ENCODE peak calls at places on chromosomes 13 and 19, in nine cellular contexts. One of them, this sample, is unnamed.

GRCh38 chr13:59701261-59701660 is 462.5 kb downstream of the DIAPH3 start:
- DNase-seq in breast epithelium: no peak
- DNase-seq in heart left ventricle: no peak
- DNase-seq in tibial nerve: no peak
- DNase-seq in psoas muscle: no peak
- DNase-seq in tibial artery: no peak
- DNase-seq in GM23338: no peak
- DNase-seq in right lobe of liver: no peak
- DNase-seq in cardiac muscle cell: no peak
- DNase-seq in this sample: no peak

GRCh38 chr13:26503826-26504594 is 53.5 kb upstream of the WASF3 start:
- DNase-seq in right lobe of liver: no peak
- DNase-seq in cardiac muscle cell: no peak
- DNase-seq in tibial artery: no peak
- DNase-seq in heart left ventricle: no peak
- DNase-seq in breast epithelium: no peak
- DNase-seq in tibial nerve: no peak
- DNase-seq in psoas muscle: no peak
- DNase-seq in GM23338: no peak
- DNase-seq in this sample: no peak

GRCh38 chr13:94390881-94391280 is 88.6 kb downstream of the DCT start:
- DNase-seq in psoas muscle: no peak
- DNase-seq in GM23338: no peak
- DNase-seq in tibial artery: no peak
- DNase-seq in tibial nerve: no peak
- DNase-seq in cardiac muscle cell: peak; percentile 60
- DNase-seq in breast epithelium: no peak
- DNase-seq in heart left ventricle: no peak
- DNase-seq in right lobe of liver: no peak
- DNase-seq in this sample: no peak

GRCh38 chr19:33811736-33812387 is 15.2 kb downstream of the KCTD15 start:
- DNase-seq in tibial nerve: no peak
- DNase-seq in breast epithelium: no peak
- DNase-seq in right lobe of liver: no peak
- DNase-seq in cardiac muscle cell: no peak
- DNase-seq in heart left ventricle: no peak
- DNase-seq in psoas muscle: no peak
- DNase-seq in GM23338: no peak
- DNase-seq in tibial artery: no peak
- DNase-seq in this sample: peak; percentile 2

GRCh38 chr13:41004875-41005693 is 14.0 kb downstream of the ELF1 start:
- DNase-seq in psoas muscle: no peak
- DNase-seq in cardiac muscle cell: peak; percentile 35
- DNase-seq in tibial nerve: no peak
- DNase-seq in GM23338: no peak
- DNase-seq in heart left ventricle: no peak
- DNase-seq in right lobe of liver: no peak
- DNase-seq in tibial artery: no peak
- DNase-seq in breast epithelium: no peak
- DNase-seq in this sample: no peak

GRCh38 chr13:26914624-26915023 is 154.0 kb upstream of the GPR12 start:
- DNase-seq in breast epithelium: no peak
- DNase-seq in psoas muscle: no peak
- DNase-seq in GM23338: no peak
- DNase-seq in tibial artery: no peak
- DNase-seq in tibial nerve: no peak
- DNase-seq in cardiac muscle cell: peak; percentile 10
- DNase-seq in right lobe of liver: no peak
- DNase-seq in heart left ventricle: no peak
- DNase-seq in this sample: no peak

GRCh38 chr19:4657262-4657661 is 12.9 kb downstream of the MYDGF start:
- DNase-seq in cardiac muscle cell: no peak
- DNase-seq in heart left ventricle: no peak
- DNase-seq in tibial artery: no peak
- DNase-seq in psoas muscle: no peak
- DNase-seq in breast epithelium: no peak
- DNase-seq in right lobe of liver: no peak
- DNase-seq in tibial nerve: no peak
- DNase-seq in GM23338: no peak
- DNase-seq in this sample: no peak

GRCh38 chr19:50417138-50417849 is 1.4 kb upstream of the SPIB start:
- DNase-seq in GM23338: peak; percentile 30
- DNase-seq in right lobe of liver: no peak
- DNase-seq in psoas muscle: no peak
- DNase-seq in cardiac muscle cell: no peak
- DNase-seq in breast epithelium: no peak
- DNase-seq in tibial nerve: no peak
- DNase-seq in heart left ventricle: no peak
- DNase-seq in tibial artery: no peak
- DNase-seq in this sample: no peak

GRCh38 chr13:101623469-101624209 is 171.2 kb downstream of the ITGBL1 start:
- DNase-seq in GM23338: no peak
- DNase-seq in heart left ventricle: no peak
- DNase-seq in tibial artery: no peak
- DNase-seq in right lobe of liver: no peak
- DNase-seq in tibial nerve: no peak
- DNase-seq in breast epithelium: no peak
- DNase-seq in cardiac muscle cell: no peak
- DNase-seq in psoas muscle: no peak
- DNase-seq in this sample: no peak

GRCh38 chr13:114077938-114078335 is 54.5 kb downstream of the RASA3 start:
- DNase-seq in right lobe of liver: no peak
- DNase-seq in GM23338: peak; percentile 53
- DNase-seq in heart left ventricle: no peak
- DNase-seq in psoas muscle: no peak
- DNase-seq in cardiac muscle cell: peak; percentile 74
- DNase-seq in tibial artery: no peak
- DNase-seq in tibial nerve: peak; percentile 9
- DNase-seq in breast epithelium: no peak
- DNase-seq in this sample: peak; percentile 38

GRCh38 chr19:9970481-9970880 is 34.2 kb upstream of the OLFM2 start:
- DNase-seq in GM23338: no peak
- DNase-seq in tibial nerve: no peak
- DNase-seq in heart left ventricle: no peak
- DNase-seq in breast epithelium: no peak
- DNase-seq in tibial artery: no peak
- DNase-seq in psoas muscle: no peak
- DNase-seq in cardiac muscle cell: no peak
- DNase-seq in right lobe of liver: no peak
- DNase-seq in this sample: no peak

GRCh38 chr19:49423278-49423984 is at the start of gene PTH2:
- DNase-seq in tibial artery: no peak
- DNase-seq in cardiac muscle cell: no peak
- DNase-seq in heart left ventricle: no peak
- DNase-seq in right lobe of liver: no peak
- DNase-seq in GM23338: no peak
- DNase-seq in breast epithelium: no peak
- DNase-seq in tibial nerve: no peak
- DNase-seq in psoas muscle: no peak
- DNase-seq in this sample: no peak

GRCh38 chr13:25281193-25281936 is 5.9 kb downstream of the MTMR6 start:
- DNase-seq in heart left ventricle: no peak
- DNase-seq in tibial artery: no peak
- DNase-seq in tibial nerve: no peak
- DNase-seq in breast epithelium: no peak
- DNase-seq in GM23338: no peak
- DNase-seq in right lobe of liver: no peak
- DNase-seq in psoas muscle: no peak
- DNase-seq in cardiac muscle cell: peak; percentile 15
- DNase-seq in this sample: no peak

GRCh38 chr19:34994643-34995471 is 5.3 kb upstream of the GRAMD1A start:
- DNase-seq in psoas muscle: no peak
- DNase-seq in GM23338: no peak
- DNase-seq in tibial artery: peak; percentile 49
- DNase-seq in heart left ventricle: peak; percentile 59
- DNase-seq in right lobe of liver: peak; percentile 81
- DNase-seq in breast epithelium: no peak
- DNase-seq in tibial nerve: no peak
- DNase-seq in cardiac muscle cell: no peak
- DNase-seq in this sample: peak; percentile 70

GRCh38 chr13:52067237-52067636 is 42.7 kb downstream of the UTP14C start:
- DNase-seq in tibial artery: no peak
- DNase-seq in right lobe of liver: no peak
- DNase-seq in cardiac muscle cell: peak; percentile 3
- DNase-seq in GM23338: peak; percentile 28
- DNase-seq in breast epithelium: no peak
- DNase-seq in psoas muscle: no peak
- DNase-seq in tibial nerve: no peak
- DNase-seq in heart left ventricle: no peak
- DNase-seq in this sample: no peak

GRCh38 chr13:43848250-43848649 is 31.3 kb downstream of the CCDC122 start:
- DNase-seq in GM23338: no peak
- DNase-seq in psoas muscle: no peak
- DNase-seq in tibial nerve: no peak
- DNase-seq in tibial artery: no peak
- DNase-seq in right lobe of liver: no peak
- DNase-seq in cardiac muscle cell: peak; percentile 92
- DNase-seq in breast epithelium: no peak
- DNase-seq in heart left ventricle: no peak
- DNase-seq in this sample: no peak

GRCh38 chr19:55683449-55684261 is 8.6 kb downstream of the EPN1 start:
- DNase-seq in heart left ventricle: no peak
- DNase-seq in GM23338: no peak
- DNase-seq in cardiac muscle cell: no peak
- DNase-seq in tibial nerve: no peak
- DNase-seq in right lobe of liver: peak; percentile 60
- DNase-seq in tibial artery: no peak
- DNase-seq in breast epithelium: no peak
- DNase-seq in psoas muscle: peak; percentile 2
- DNase-seq in this sample: no peak

GRCh38 chr13:110137677-110138008 is 169.3 kb downstream of the COL4A1 start:
- DNase-seq in breast epithelium: peak; percentile 52
- DNase-seq in right lobe of liver: peak; percentile 59
- DNase-seq in GM23338: no peak
- DNase-seq in psoas muscle: peak; percentile 47
- DNase-seq in tibial nerve: no peak
- DNase-seq in heart left ventricle: peak; percentile 65
- DNase-seq in cardiac muscle cell: peak; percentile 30
- DNase-seq in tibial artery: peak; percentile 43
- DNase-seq in this sample: peak; percentile 54

GRCh38 chr13:30376426-30377311 is 45.6 kb upstream of the UBE2L5 start:
- DNase-seq in cardiac muscle cell: no peak
- DNase-seq in GM23338: peak; percentile 47
- DNase-seq in right lobe of liver: no peak
- DNase-seq in tibial artery: no peak
- DNase-seq in breast epithelium: no peak
- DNase-seq in heart left ventricle: no peak
- DNase-seq in psoas muscle: no peak
- DNase-seq in tibial nerve: no peak
- DNase-seq in this sample: no peak

GRCh38 chr13:30371649-30372265 is 50.5 kb upstream of the UBE2L5 start:
- DNase-seq in psoas muscle: no peak
- DNase-seq in right lobe of liver: no peak
- DNase-seq in GM23338: no peak
- DNase-seq in breast epithelium: no peak
- DNase-seq in heart left ventricle: no peak
- DNase-seq in tibial artery: no peak
- DNase-seq in cardiac muscle cell: peak; percentile 26
- DNase-seq in tibial nerve: no peak
- DNase-seq in this sample: no peak

GRCh38 chr13:30375436-30375835 is 46.9 kb upstream of the UBE2L5 start:
- DNase-seq in breast epithelium: no peak
- DNase-seq in right lobe of liver: no peak
- DNase-seq in GM23338: no peak
- DNase-seq in tibial artery: no peak
- DNase-seq in psoas muscle: no peak
- DNase-seq in heart left ventricle: no peak
- DNase-seq in tibial nerve: no peak
- DNase-seq in cardiac muscle cell: no peak
- DNase-seq in this sample: no peak

GRCh38 chr13:30370916-30371521 is 51.3 kb upstream of the UBE2L5 start:
- DNase-seq in breast epithelium: no peak
- DNase-seq in heart left ventricle: no peak
- DNase-seq in GM23338: no peak
- DNase-seq in tibial artery: no peak
- DNase-seq in tibial nerve: no peak
- DNase-seq in right lobe of liver: no peak
- DNase-seq in cardiac muscle cell: no peak
- DNase-seq in psoas muscle: no peak
- DNase-seq in this sample: no peak

DNA sequence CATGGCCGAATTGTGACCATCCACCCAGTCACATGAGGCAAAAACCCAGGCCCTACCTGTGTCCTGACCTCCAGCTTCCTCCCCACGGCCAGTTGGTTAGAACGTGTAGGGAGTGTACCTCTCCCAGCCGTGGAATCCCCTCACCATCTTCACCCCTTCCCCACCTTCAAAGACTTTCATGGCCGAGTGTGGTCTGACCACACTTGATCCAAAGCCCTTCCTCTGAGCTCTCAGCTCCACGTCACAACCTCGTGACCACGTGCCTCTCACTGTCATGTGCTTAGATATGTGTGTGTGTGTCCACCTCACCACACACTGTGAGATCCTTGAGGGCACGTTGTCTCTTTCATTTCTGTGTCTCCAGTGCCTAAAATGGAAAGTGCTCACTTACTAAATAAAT is 48.6 kb upstream of the UBE2L5 start:
- DNase-seq in heart left ventricle: no peak
- DNase-seq in right lobe of liver: no peak
- DNase-seq in tibial artery: no peak
- DNase-seq in breast epithelium: no peak
- DNase-seq in GM23338: no peak
- DNase-seq in cardiac muscle cell: no peak
- DNase-seq in tibial nerve: no peak
- DNase-seq in psoas muscle: no peak
- DNase-seq in this sample: peak; percentile 51
- H3K4me3 ChIP-seq in heart left ventricle: no peak overlapping the region
- H3K4me3 ChIP-seq in right lobe of liver: no peak overlapping the region
- H3K4me3 ChIP-seq in tibial artery: no peak overlapping the region
- H3K4me3 ChIP-seq in breast epithelium: no peak overlapping the region
- H3K4me3 ChIP-seq in GM23338: no peak overlapping the region
- H3K4me3 ChIP-seq in cardiac muscle cell: no peak overlapping the region
- H3K4me3 ChIP-seq in tibial nerve: no peak overlapping the region
- H3K4me3 ChIP-seq in psoas muscle: no peak overlapping the region
- H3K4me3 ChIP-seq in this sample: no peak overlapping the region

GRCh38 chr13:37216340-37216739 is 110.9 kb upstream of the CSNK1A1L start:
- DNase-seq in right lobe of liver: no peak
- DNase-seq in tibial nerve: no peak
- DNase-seq in cardiac muscle cell: no peak
- DNase-seq in breast epithelium: no peak
- DNase-seq in GM23338: no peak
- DNase-seq in heart left ventricle: no peak
- DNase-seq in tibial artery: no peak
- DNase-seq in psoas muscle: no peak
- DNase-seq in this sample: no peak
- TF ChIP-seq CTCF in right lobe of liver: no peak
- TF ChIP-seq CTCF in tibial nerve: no peak
- TF ChIP-seq CTCF in cardiac muscle cell: no peak
- TF ChIP-seq CTCF in breast epithelium: no peak
- TF ChIP-seq CTCF in GM23338: no peak
- TF ChIP-seq CTCF in heart left ventricle: no peak
- TF ChIP-seq CTCF in tibial artery: no peak
- TF ChIP-seq CTCF in psoas muscle: no peak
- TF ChIP-seq CTCF in this sample: no peak

GRCh38 chr13:78638216-78638615 is 20.7 kb downstream of the OBI1 start:
- DNase-seq in psoas muscle: no peak
- DNase-seq in GM23338: no peak
- DNase-seq in cardiac muscle cell: no peak
- DNase-seq in breast epithelium: no peak
- DNase-seq in right lobe of liver: no peak
- DNase-seq in heart left ventricle: no peak
- DNase-seq in tibial nerve: no peak
- DNase-seq in tibial artery: no peak
- DNase-seq in this sample: no peak
- H3K36me3 ChIP-seq in psoas muscle: peaks cover 78% of the 10 kb centered on the region
- H3K36me3 ChIP-seq in GM23338: peaks cover 4% of the 10 kb centered on the region
- H3K36me3 ChIP-seq in cardiac muscle cell: peaks cover 30% of the 10 kb centered on the region
- H3K36me3 ChIP-seq in breast epithelium: peaks cover 7% of the 10 kb centered on the region
- H3K36me3 ChIP-seq in right lobe of liver: peaks cover 39% of the 10 kb centered on the region
- H3K36me3 ChIP-seq in heart left ventricle: peaks cover 86% of the 10 kb centered on the region
- H3K36me3 ChIP-seq in tibial nerve: no peaks in the 10 kb centered on the region
- H3K36me3 ChIP-seq in tibial artery: peaks cover 51% of the 10 kb centered on the region
- H3K36me3 ChIP-seq in this sample: peaks cover 74% of the 10 kb centered on the region

GRCh38 chr13:49315756-49316481 is 68.2 kb downstream of the CDADC1 start:
- DNase-seq in breast epithelium: no peak
- DNase-seq in GM23338: no peak
- DNase-seq in cardiac muscle cell: no peak
- DNase-seq in tibial nerve: no peak
- DNase-seq in heart left ventricle: no peak
- DNase-seq in psoas muscle: no peak
- DNase-seq in right lobe of liver: no peak
- DNase-seq in tibial artery: no peak
- DNase-seq in this sample: no peak
- H3K4me3 ChIP-seq in breast epithelium: no peak overlapping the region
- H3K4me3 ChIP-seq in GM23338: no peak overlapping the region
- H3K4me3 ChIP-seq in cardiac muscle cell: no peak overlapping the region
- H3K4me3 ChIP-seq in tibial nerve: no peak overlapping the region
- H3K4me3 ChIP-seq in heart left ventricle: no peak overlapping the region
- H3K4me3 ChIP-seq in psoas muscle: no peak overlapping the region
- H3K4me3 ChIP-seq in right lobe of liver: no peak overlapping the region
- H3K4me3 ChIP-seq in tibial artery: no peak overlapping the region
- H3K4me3 ChIP-seq in this sample: no peak overlapping the region